ENCODE peak calls at places on chromosomes 5 and 9, in nine cellular contexts. One of them, this sample, is unnamed.

GRCh38 chr9:124345751-124346281 is 69.4 kb downstream of the PSMB7 start:
- DNase-seq in activated effector memory CD4-positive, alpha-beta T cell treated with anti-CD3 and anti-CD28 coated beads, Interleukin-2, amount 50 U/mL, for 16 hours: no peak
- DNase-seq in CD4-positive, alpha-beta T cell: no peak
- DNase-seq in T47D: no peak
- DNase-seq in Calu3: no peak
- DNase-seq in choroid plexus epithelial cell: no peak
- DNase-seq in stimulated activated CD8-positive, alpha-beta memory T cell treated with anti-CD3 and anti-CD28 coated beads, Interleukin-2, amount 100 ng/mL, for 48 hours: no peak
- DNase-seq in activated CD4-positive, alpha-beta T cell treated with anti-CD3 and anti-CD28 coated beads, Interleukin-2, amount 10 ng/mL, durations not matched to agents 7 days and 5 days: no peak
- DNase-seq in NCI-H774: no peak
- DNase-seq in this sample: no peak

GRCh38 chr5:9524941-9525340 is 20.9 kb downstream of the SEMA5A start:
- DNase-seq in NCI-H774: no peak
- DNase-seq in T47D: no peak
- DNase-seq in CD4-positive, alpha-beta T cell: no peak
- DNase-seq in activated CD4-positive, alpha-beta T cell treated with anti-CD3 and anti-CD28 coated beads, Interleukin-2, amount 10 ng/mL, durations not matched to agents 7 days and 5 days: no peak
- DNase-seq in stimulated activated CD8-positive, alpha-beta memory T cell treated with anti-CD3 and anti-CD28 coated beads, Interleukin-2, amount 100 ng/mL, for 48 hours: no peak
- DNase-seq in choroid plexus epithelial cell: no peak
- DNase-seq in activated effector memory CD4-positive, alpha-beta T cell treated with anti-CD3 and anti-CD28 coated beads, Interleukin-2, amount 50 U/mL, for 16 hours: no peak
- DNase-seq in Calu3: no peak
- DNase-seq in this sample: no peak

GRCh38 chr5:1793966-1794895 is 5.4 kb downstream of the MRPL36 start:
- DNase-seq in activated effector memory CD4-positive, alpha-beta T cell treated with anti-CD3 and anti-CD28 coated beads, Interleukin-2, amount 50 U/mL, for 16 hours: peak; percentile 63
- DNase-seq in T47D: no peak
- DNase-seq in CD4-positive, alpha-beta T cell: no peak
- DNase-seq in choroid plexus epithelial cell: peak; percentile 92
- DNase-seq in NCI-H774: no peak
- DNase-seq in activated CD4-positive, alpha-beta T cell treated with anti-CD3 and anti-CD28 coated beads, Interleukin-2, amount 10 ng/mL, durations not matched to agents 7 days and 5 days: no peak
- DNase-seq in Calu3: no peak
- DNase-seq in stimulated activated CD8-positive, alpha-beta memory T cell treated with anti-CD3 and anti-CD28 coated beads, Interleukin-2, amount 100 ng/mL, for 48 hours: no peak
- DNase-seq in this sample: no peak

GRCh38 chr5:113378486-113378885 is 56.3 kb downstream of the TSSK1B start:
- DNase-seq in T47D: no peak
- DNase-seq in activated effector memory CD4-positive, alpha-beta T cell treated with anti-CD3 and anti-CD28 coated beads, Interleukin-2, amount 50 U/mL, for 16 hours: no peak
- DNase-seq in stimulated activated CD8-positive, alpha-beta memory T cell treated with anti-CD3 and anti-CD28 coated beads, Interleukin-2, amount 100 ng/mL, for 48 hours: no peak
- DNase-seq in CD4-positive, alpha-beta T cell: no peak
- DNase-seq in NCI-H774: no peak
- DNase-seq in Calu3: no peak
- DNase-seq in activated CD4-positive, alpha-beta T cell treated with anti-CD3 and anti-CD28 coated beads, Interleukin-2, amount 10 ng/mL, durations not matched to agents 7 days and 5 days: no peak
- DNase-seq in choroid plexus epithelial cell: no peak
- DNase-seq in this sample: no peak

GRCh38 chr9:128117613-128118471 is 9.7 kb downstream of the PTGES2 start:
- DNase-seq in CD4-positive, alpha-beta T cell: peak; percentile 99
- DNase-seq in Calu3: peak; percentile 91
- DNase-seq in activated CD4-positive, alpha-beta T cell treated with anti-CD3 and anti-CD28 coated beads, Interleukin-2, amount 10 ng/mL, durations not matched to agents 7 days and 5 days: peak; percentile 97
- DNase-seq in activated effector memory CD4-positive, alpha-beta T cell treated with anti-CD3 and anti-CD28 coated beads, Interleukin-2, amount 50 U/mL, for 16 hours: peak; percentile 99
- DNase-seq in T47D: peak; percentile 93
- DNase-seq in stimulated activated CD8-positive, alpha-beta memory T cell treated with anti-CD3 and anti-CD28 coated beads, Interleukin-2, amount 100 ng/mL, for 48 hours: peak; percentile 96
- DNase-seq in NCI-H774: peak; percentile 90
- DNase-seq in choroid plexus epithelial cell: peak; percentile 91
- DNase-seq in this sample: peak; percentile 90

GRCh38 chr5:122608222-122608621 is 166.7 kb upstream of the SNX2 start:
- DNase-seq in activated CD4-positive, alpha-beta T cell treated with anti-CD3 and anti-CD28 coated beads, Interleukin-2, amount 10 ng/mL, durations not matched to agents 7 days and 5 days: no peak
- DNase-seq in stimulated activated CD8-positive, alpha-beta memory T cell treated with anti-CD3 and anti-CD28 coated beads, Interleukin-2, amount 100 ng/mL, for 48 hours: no peak
- DNase-seq in Calu3: no peak
- DNase-seq in CD4-positive, alpha-beta T cell: no peak
- DNase-seq in T47D: no peak
- DNase-seq in activated effector memory CD4-positive, alpha-beta T cell treated with anti-CD3 and anti-CD28 coated beads, Interleukin-2, amount 50 U/mL, for 16 hours: no peak
- DNase-seq in NCI-H774: no peak
- DNase-seq in choroid plexus epithelial cell: no peak
- DNase-seq in this sample: no peak

GRCh38 chr9:124047106-124047716 is 35.6 kb downstream of the LHX2 start:
- DNase-seq in activated effector memory CD4-positive, alpha-beta T cell treated with anti-CD3 and anti-CD28 coated beads, Interleukin-2, amount 50 U/mL, for 16 hours: peak; percentile 1
- DNase-seq in T47D: no peak
- DNase-seq in stimulated activated CD8-positive, alpha-beta memory T cell treated with anti-CD3 and anti-CD28 coated beads, Interleukin-2, amount 100 ng/mL, for 48 hours: no peak
- DNase-seq in NCI-H774: no peak
- DNase-seq in activated CD4-positive, alpha-beta T cell treated with anti-CD3 and anti-CD28 coated beads, Interleukin-2, amount 10 ng/mL, durations not matched to agents 7 days and 5 days: no peak
- DNase-seq in Calu3: no peak
- DNase-seq in choroid plexus epithelial cell: peak; percentile 14
- DNase-seq in CD4-positive, alpha-beta T cell: no peak
- DNase-seq in this sample: no peak

GRCh38 chr5:109922396-109922995 is 232.8 kb downstream of the MAN2A1 start:
- DNase-seq in NCI-H774: no peak
- DNase-seq in activated effector memory CD4-positive, alpha-beta T cell treated with anti-CD3 and anti-CD28 coated beads, Interleukin-2, amount 50 U/mL, for 16 hours: no peak
- DNase-seq in T47D: no peak
- DNase-seq in CD4-positive, alpha-beta T cell: no peak
- DNase-seq in stimulated activated CD8-positive, alpha-beta memory T cell treated with anti-CD3 and anti-CD28 coated beads, Interleukin-2, amount 100 ng/mL, for 48 hours: no peak
- DNase-seq in choroid plexus epithelial cell: no peak
- DNase-seq in activated CD4-positive, alpha-beta T cell treated with anti-CD3 and anti-CD28 coated beads, Interleukin-2, amount 10 ng/mL, durations not matched to agents 7 days and 5 days: peak; percentile 25
- DNase-seq in Calu3: no peak
- DNase-seq in this sample: no peak

GRCh38 chr5:57468481-57469165 is 14.0 kb downstream of the ACTBL2 start:
- DNase-seq in activated CD4-positive, alpha-beta T cell treated with anti-CD3 and anti-CD28 coated beads, Interleukin-2, amount 10 ng/mL, durations not matched to agents 7 days and 5 days: no peak
- DNase-seq in activated effector memory CD4-positive, alpha-beta T cell treated with anti-CD3 and anti-CD28 coated beads, Interleukin-2, amount 50 U/mL, for 16 hours: no peak
- DNase-seq in NCI-H774: no peak
- DNase-seq in T47D: no peak
- DNase-seq in Calu3: no peak
- DNase-seq in stimulated activated CD8-positive, alpha-beta memory T cell treated with anti-CD3 and anti-CD28 coated beads, Interleukin-2, amount 100 ng/mL, for 48 hours: no peak
- DNase-seq in choroid plexus epithelial cell: peak; percentile 89
- DNase-seq in CD4-positive, alpha-beta T cell: no peak
- DNase-seq in this sample: no peak

GRCh38 chr9:91174772-91175171 is 186.9 kb downstream of the AUH start:
- DNase-seq in NCI-H774: no peak
- DNase-seq in stimulated activated CD8-positive, alpha-beta memory T cell treated with anti-CD3 and anti-CD28 coated beads, Interleukin-2, amount 100 ng/mL, for 48 hours: no peak
- DNase-seq in activated effector memory CD4-positive, alpha-beta T cell treated with anti-CD3 and anti-CD28 coated beads, Interleukin-2, amount 50 U/mL, for 16 hours: no peak
- DNase-seq in activated CD4-positive, alpha-beta T cell treated with anti-CD3 and anti-CD28 coated beads, Interleukin-2, amount 10 ng/mL, durations not matched to agents 7 days and 5 days: peak; percentile 25
- DNase-seq in T47D: no peak
- DNase-seq in CD4-positive, alpha-beta T cell: no peak
- DNase-seq in Calu3: no peak
- DNase-seq in choroid plexus epithelial cell: no peak
- DNase-seq in this sample: no peak

GRCh38 chr5:120152472-120152871 is 311.6 kb upstream of the PRR16 start:
- DNase-seq in activated effector memory CD4-positive, alpha-beta T cell treated with anti-CD3 and anti-CD28 coated beads, Interleukin-2, amount 50 U/mL, for 16 hours: no peak
- DNase-seq in activated CD4-positive, alpha-beta T cell treated with anti-CD3 and anti-CD28 coated beads, Interleukin-2, amount 10 ng/mL, durations not matched to agents 7 days and 5 days: no peak
- DNase-seq in Calu3: no peak
- DNase-seq in NCI-H774: no peak
- DNase-seq in choroid plexus epithelial cell: peak; percentile 89
- DNase-seq in stimulated activated CD8-positive, alpha-beta memory T cell treated with anti-CD3 and anti-CD28 coated beads, Interleukin-2, amount 100 ng/mL, for 48 hours: no peak
- DNase-seq in CD4-positive, alpha-beta T cell: no peak
- DNase-seq in T47D: no peak
- DNase-seq in this sample: no peak

GRCh38 chr5:132202711-132203463 is 24.8 kb downstream of the P4HA2 start:
- DNase-seq in activated effector memory CD4-positive, alpha-beta T cell treated with anti-CD3 and anti-CD28 coated beads, Interleukin-2, amount 50 U/mL, for 16 hours: no peak
- DNase-seq in activated CD4-positive, alpha-beta T cell treated with anti-CD3 and anti-CD28 coated beads, Interleukin-2, amount 10 ng/mL, durations not matched to agents 7 days and 5 days: no peak
- DNase-seq in stimulated activated CD8-positive, alpha-beta memory T cell treated with anti-CD3 and anti-CD28 coated beads, Interleukin-2, amount 100 ng/mL, for 48 hours: no peak
- DNase-seq in T47D: no peak
- DNase-seq in Calu3: no peak
- DNase-seq in choroid plexus epithelial cell: peak; percentile 45
- DNase-seq in CD4-positive, alpha-beta T cell: no peak
- DNase-seq in NCI-H774: no peak
- DNase-seq in this sample: no peak

GRCh38 chr9:89138463-89139390 is 39.9 kb downstream of the SHC3 start:
- DNase-seq in Calu3: peak; percentile 32
- DNase-seq in T47D: no peak
- DNase-seq in activated CD4-positive, alpha-beta T cell treated with anti-CD3 and anti-CD28 coated beads, Interleukin-2, amount 10 ng/mL, durations not matched to agents 7 days and 5 days: no peak
- DNase-seq in activated effector memory CD4-positive, alpha-beta T cell treated with anti-CD3 and anti-CD28 coated beads, Interleukin-2, amount 50 U/mL, for 16 hours: no peak
- DNase-seq in NCI-H774: no peak
- DNase-seq in stimulated activated CD8-positive, alpha-beta memory T cell treated with anti-CD3 and anti-CD28 coated beads, Interleukin-2, amount 100 ng/mL, for 48 hours: no peak
- DNase-seq in choroid plexus epithelial cell: peak; percentile 76
- DNase-seq in CD4-positive, alpha-beta T cell: no peak
- DNase-seq in this sample: no peak

GRCh38 chr9:109036744-109037680 is 23.7 kb upstream of the CTNNAL1 start:
- DNase-seq in choroid plexus epithelial cell: peak; percentile 48
- DNase-seq in activated effector memory CD4-positive, alpha-beta T cell treated with anti-CD3 and anti-CD28 coated beads, Interleukin-2, amount 50 U/mL, for 16 hours: no peak
- DNase-seq in NCI-H774: no peak
- DNase-seq in stimulated activated CD8-positive, alpha-beta memory T cell treated with anti-CD3 and anti-CD28 coated beads, Interleukin-2, amount 100 ng/mL, for 48 hours: no peak
- DNase-seq in activated CD4-positive, alpha-beta T cell treated with anti-CD3 and anti-CD28 coated beads, Interleukin-2, amount 10 ng/mL, durations not matched to agents 7 days and 5 days: no peak
- DNase-seq in Calu3: no peak
- DNase-seq in CD4-positive, alpha-beta T cell: no peak
- DNase-seq in T47D: no peak
- DNase-seq in this sample: no peak

GRCh38 chr5:59798862-59799667 is 94.5 kb downstream of the PDE4D start:
- DNase-seq in activated effector memory CD4-positive, alpha-beta T cell treated with anti-CD3 and anti-CD28 coated beads, Interleukin-2, amount 50 U/mL, for 16 hours: no peak
- DNase-seq in Calu3: peak; percentile 57
- DNase-seq in NCI-H774: peak; percentile 24
- DNase-seq in stimulated activated CD8-positive, alpha-beta memory T cell treated with anti-CD3 and anti-CD28 coated beads, Interleukin-2, amount 100 ng/mL, for 48 hours: no peak
- DNase-seq in T47D: no peak
- DNase-seq in CD4-positive, alpha-beta T cell: no peak
- DNase-seq in choroid plexus epithelial cell: peak; percentile 60
- DNase-seq in activated CD4-positive, alpha-beta T cell treated with anti-CD3 and anti-CD28 coated beads, Interleukin-2, amount 10 ng/mL, durations not matched to agents 7 days and 5 days: peak; percentile 28
- DNase-seq in this sample: no peak

This sample was measured in mesothelial cell of epicardium.